ENCODE peak calls at places on chromosomes 12 and 14, in four cellular contexts. D is CD8-positive, alpha-beta T cell; J is B cell; Y is left lobe of liver. O is an unnamed sample.
A peak's percentile ranks its signal among the peaks of the same experiment; 100 is the strongest.

GRCh38 chr12:111304642-111305071 is 64.2 kb downstream of the PHETA1 start:
- DNase-seq in D (no peak), J (peak; percentile 42), Y (no peak), O (no peak)

GRCh38 chr12:40655451-40655850 is 36.8 kb upstream of the CNTN1 start:
- DNase-seq in D (no peak), J (no peak), Y (no peak), O (no peak)

GRCh38 chr12:113222730-113223531 is 1.7 kb downstream of the TPCN1 start:
- DNase-seq in D (no peak), J (no peak), Y (peak; percentile 82), O (no peak)

GRCh38 chr14:101504096-101504948 is 57.0 kb upstream of the DIO3 start:
- DNase-seq in D (no peak), J (no peak), Y (peak; percentile 32), O (no peak)

GRCh38 chr12:109529618-109530300 is 43.5 kb downstream of the MMAB start:
- DNase-seq in D (no peak), J (no peak), Y (no peak), O (no peak)

GRCh38 chr14:79118291-79118690 is 948.1 kb downstream of the NRXN3 start:
- DNase-seq in D (no peak), J (no peak), Y (no peak), O (no peak)

GRCh38 chr12:127311695-127312364 is 955.1 kb upstream of the TMEM132C start:
- DNase-seq in D (no peak), J (no peak), Y (no peak), O (no peak)

GRCh38 chr12:112198120-112198733 is 72.9 kb downstream of the TRAFD1 start:
- DNase-seq in D (peak; percentile 19), J (peak; percentile 62), Y (peak; percentile 61), O (peak; percentile 80)

GRCh38 chr12:47190271-47190750 is 110.6 kb upstream of the AMIGO2 start:
- DNase-seq in D (no peak), J (no peak), Y (no peak), O (no peak)

GRCh38 chr14:73935666-73936065 is 14.2 kb downstream of the FAM161B start:
- DNase-seq in D (no peak), J (no peak), Y (no peak), O (no peak)

GRCh38 chr14:104794099-104794498 is 1.4 kb downstream of the AKT1 start:
- DNase-seq in D (no peak), J (peak; percentile 38), Y (peak; percentile 70), O (peak; percentile 96)

GRCh38 chr14:50790568-50790967 is 40.4 kb downstream of the NIN start:
- DNase-seq in D (no peak), J (no peak), Y (no peak), O (no peak)

GRCh38 chr14:77222546-77223225 is 41.1 kb downstream of the TMEM63C start:
- DNase-seq in D (no peak), J (no peak), Y (no peak), O (no peak)

GRCh38 chr14:90608281-90608680 is 207.9 kb downstream of the TTC7B start:
- DNase-seq in D (no peak), J (no peak), Y (no peak), O (no peak)

GRCh38 chr12:40158592-40159111 is 52.8 kb upstream of the SLC2A13 start:
- DNase-seq in D (no peak), J (peak; percentile 26), Y (no peak), O (no peak)

GRCh38 chr14:105445290-105445689 is 25.7 kb downstream of the MTA1 start:
- DNase-seq in D (no peak), J (no peak), Y (no peak), O (peak; percentile 7)

O was measured in BE2C.